ENCODE peak calls at places on chromosomes 4 and X, in five cellular contexts. J is lower lobe of right lung, P is aorta, B is DND-41, A is psoas muscle. M is an unnamed sample. For H3K9me3, the result is how much of the 10 kb centered on the place peaks cover.

GRCh38 chr4:87530868-87531267 is 1.7 kb upstream of the SPARCL1 start:
- DNase-seq in P (peak), A (peak), B (no peak), J (no peak), M (no peak)

GRCh38 chr4:109985993-109986640 is 73.4 kb downstream of the EGF start:
- DNase-seq in B (no peak), A (no peak), J (no peak), P (no peak), M (no peak)

GRCh38 chr4:3484057-3484973 is 21.2 kb downstream of the DOK7 start:
- DNase-seq in B (no peak), P (peak), J (no peak), A (peak), M (no peak)

GRCh38 chr4:110636677-110637407 is 14.0 kb upstream of the PITX2 start:
- DNase-seq in J (no peak), P (no peak), B (no peak), A (peak), M (no peak)

GRCh38 chr4:66927937-66928336 is 617.4 kb downstream of the CENPC start:
- DNase-seq in A (no peak), J (no peak), B (no peak), P (no peak), M (no peak)

GRCh38 chr4:137524642-137525384 is 7.5 kb downstream of the PCDH18 start:
- DNase-seq in B (no peak), A (no peak), J (no peak), P (no peak), M (no peak)

GRCh38 chr4:128831526-128832252 is 22.2 kb downstream of the JADE1 start:
- DNase-seq in P (no peak), B (no peak), A (no peak), J (no peak), M (no peak)

GRCh38 chrX:121579016-121579760 is 531.8 kb downstream of the GLUD2 start:
- DNase-seq in B (peak), P (no peak), J (no peak), A (no peak), M (no peak)

GRCh38 chr4:2289955-2290333 is 28.0 kb upstream of the MXD4 start:
- DNase-seq in J (no peak), A (no peak), P (no peak), B (no peak), M (no peak)

GRCh38 chr4:1137063-1137771 is 23.9 kb upstream of the RNF212 start:
- DNase-seq in P (no peak), J (no peak), A (no peak), B (no peak), M (no peak)

GRCh38 chr4:8285976-8286718 is 16.6 kb downstream of the HTRA3 start:
- DNase-seq in P (no peak), B (no peak), A (peak), J (no peak), M (no peak)

GRCh38 chr4:52853351-52853750 is 8.8 kb upstream of the RASL11B start:
- DNase-seq in A (no peak), P (no peak), J (no peak), B (no peak), M (no peak)

GRCh38 chrX:30302957-30303356 is 6.2 kb downstream of the NR0B1 start:
- DNase-seq in A (peak), J (no peak), P (peak), B (no peak), M (no peak)

GRCh38 chrX:148940411-148940996 is 440.1 kb downstream of the AFF2 start:
- DNase-seq in A (no peak), J (no peak), P (no peak), B (no peak), M (no peak)

GRCh38 chrX:155026420-155026726 is 271 bp upstream of the FUNDC2 start:
- DNase-seq in A (no peak), J (no peak), P (no peak), B (no peak), M (no peak)

GRCh38 chrX:106791495-106791894 is 11.0 kb upstream of the TBC1D8B start:
- DNase-seq in A (no peak), B (no peak), J (no peak), P (no peak), M (no peak)

GRCh38 chr4:18105023-18106011 is 83.8 kb upstream of the LCORL start:
- DNase-seq in J (no peak), B (no peak), A (no peak), P (no peak), M (no peak)

GRCh38 chr4:71602271-71602890 is 181.5 kb downstream of the GC start:
- DNase-seq in A (no peak), P (no peak), J (no peak), B (no peak), M (no peak)

GRCh38 chr4:19700951-19701350 is 550.8 kb upstream of the SLIT2 start:
- DNase-seq in J (no peak), B (no peak), A (no peak), P (no peak), M (no peak)

GRCh38 chr4:112702892-112703291 is 65.9 kb downstream of the LARP7 start:
- DNase-seq in B (no peak), P (no peak), J (no peak), A (no peak), M (no peak)

GRCh38 chr4:112704991-112705845 is 68.3 kb downstream of the LARP7 start:
- DNase-seq in B (no peak), P (peak), A (peak), J (peak), M (peak)

GRCh38 chr4:112700679-112701078 is 63.7 kb downstream of the LARP7 start:
- DNase-seq in A (no peak), P (no peak), J (no peak), B (no peak), M (no peak)

GRCh38 chr4:112706840-112707207 is 69.9 kb downstream of the LARP7 start:
- DNase-seq in A (no peak), P (no peak), J (no peak), B (no peak), M (no peak)

GRCh38 chr4:112704322-112704721 is 67.4 kb downstream of the LARP7 start:
- DNase-seq in A (no peak), P (no peak), B (no peak), J (no peak), M (no peak)
- H3K4me3 ChIP-seq in A (no peak), P (no peak), B (no peak), J (no peak), M (no peak)

DNA sequence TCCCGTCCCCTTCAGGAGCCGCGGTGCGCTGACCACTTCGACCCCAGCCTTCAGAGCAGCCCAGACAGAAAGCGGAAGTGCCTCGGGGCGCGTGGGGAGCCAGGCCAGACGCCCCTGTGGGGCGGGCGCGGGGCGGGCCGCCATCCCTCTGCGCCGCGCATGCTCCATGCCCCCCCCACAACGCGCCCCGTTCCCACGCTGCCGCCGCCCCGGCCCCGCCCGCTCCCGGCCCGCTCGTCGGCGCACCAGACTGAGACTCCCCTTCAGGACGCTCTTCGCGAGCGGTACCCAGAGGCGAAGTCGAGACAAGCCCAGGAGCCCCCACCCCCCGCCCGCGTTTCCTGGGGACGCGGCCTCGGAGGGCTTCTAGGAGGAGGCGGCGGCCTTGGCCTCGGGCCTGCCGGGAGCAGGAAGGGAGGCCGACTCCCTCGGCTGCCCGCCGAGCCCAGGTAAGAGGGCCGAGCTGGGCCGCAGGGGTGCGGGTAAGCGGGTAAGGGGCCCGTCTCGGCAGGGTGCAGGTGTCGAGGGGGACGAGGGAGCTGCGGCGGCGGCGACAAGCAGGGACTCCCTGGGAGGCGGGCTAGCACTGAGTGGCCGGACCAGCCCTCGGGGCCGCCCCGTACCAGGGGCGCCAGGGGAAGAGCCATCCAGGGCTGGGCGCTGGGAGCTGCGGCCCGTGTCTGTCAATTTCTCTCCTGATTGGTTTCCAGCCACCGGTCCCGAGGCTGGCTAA is at the start of gene ZFP92:
- DNase-seq in P (no peak), B (no peak), J (peak), A (peak), M (peak)
- H3K9me3 ChIP-seq in P (under half), B (under half), J (under half), A (under half), M (under half)

GRCh38 chrX:43882294-43882681 is at the start of gene MAOB:
- DNase-seq in A (peak), J (peak), B (no peak), P (peak), M (peak)
- H3K4me3 ChIP-seq in A (peak), J (peak), B (no peak), P (peak), M (no peak)

DNA sequence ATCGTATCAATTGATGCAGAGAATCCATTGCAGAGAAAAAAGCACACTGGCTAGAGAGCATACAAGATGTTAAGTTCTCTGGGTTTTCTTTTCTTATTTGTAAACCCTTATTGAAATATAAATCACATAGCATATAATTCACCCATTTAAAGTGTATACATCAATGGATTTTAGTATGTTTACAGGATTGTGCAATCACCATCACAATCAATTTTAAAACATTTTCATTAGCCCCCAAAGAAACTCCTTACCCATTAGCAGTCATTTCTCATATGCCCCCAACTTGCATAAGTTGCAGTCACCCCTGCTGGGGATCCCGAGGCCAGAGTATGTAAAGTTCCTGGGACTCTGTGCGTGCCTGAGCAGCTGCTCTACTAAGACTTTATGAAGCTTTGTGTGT is 34.9 kb upstream of the TRO start:
- DNase-seq in B (no peak), A (no peak), P (no peak), J (no peak), M (no peak)
- H3K9me3 ChIP-seq in B (under half), A (under half), P (under half), J (under half), M (under half)

M was measured in CD8-positive, alpha-beta memory T cell.